ENCODE peak calls at places on chromosomes 6 and 20, in ten cellular contexts. One of them, this sample, is unnamed.

GRCh38 chr6:6007311-6008113 is 787 bp upstream of the NRN1 start:
- DNase-seq in fibroblast of mammary gland: peak
- DNase-seq in ovary: no peak
- DNase-seq in epithelial cell of esophagus: no peak
- DNase-seq in aorta: no peak
- DNase-seq in hepatocyte: no peak
- DNase-seq in bronchial epithelial cell: no peak
- DNase-seq in psoas muscle: no peak
- DNase-seq in fibroblast of lung: no peak
- DNase-seq in epithelial cell of proximal tubule: no peak
- DNase-seq in this sample: no peak

GRCh38 chr6:36963451-36964290 is 9.1 kb downstream of the PI16 start:
- DNase-seq in fibroblast of mammary gland: no peak
- DNase-seq in ovary: no peak
- DNase-seq in epithelial cell of esophagus: peak
- DNase-seq in aorta: no peak
- DNase-seq in hepatocyte: no peak
- DNase-seq in bronchial epithelial cell: peak
- DNase-seq in psoas muscle: no peak
- DNase-seq in fibroblast of lung: no peak
- DNase-seq in epithelial cell of proximal tubule: no peak
- DNase-seq in this sample: no peak

GRCh38 chr6:36701401-36701991 is 3.9 kb downstream of the RAB44 start:
- DNase-seq in fibroblast of mammary gland: no peak
- DNase-seq in ovary: no peak
- DNase-seq in epithelial cell of esophagus: peak
- DNase-seq in aorta: no peak
- DNase-seq in hepatocyte: no peak
- DNase-seq in bronchial epithelial cell: peak
- DNase-seq in psoas muscle: no peak
- DNase-seq in fibroblast of lung: no peak
- DNase-seq in epithelial cell of proximal tubule: no peak
- DNase-seq in this sample: no peak

GRCh38 chr6:54754406-54754805 is 92.2 kb upstream of the FAM83B start:
- DNase-seq in fibroblast of mammary gland: no peak
- DNase-seq in ovary: no peak
- DNase-seq in epithelial cell of esophagus: no peak
- DNase-seq in aorta: no peak
- DNase-seq in hepatocyte: no peak
- DNase-seq in bronchial epithelial cell: no peak
- DNase-seq in psoas muscle: no peak
- DNase-seq in fibroblast of lung: no peak
- DNase-seq in epithelial cell of proximal tubule: no peak
- DNase-seq in this sample: no peak

GRCh38 chr6:124714728-124715127 is 247.5 kb upstream of the RNF217 start:
- DNase-seq in fibroblast of mammary gland: no peak
- DNase-seq in ovary: no peak
- DNase-seq in epithelial cell of esophagus: no peak
- DNase-seq in aorta: no peak
- DNase-seq in hepatocyte: no peak
- DNase-seq in bronchial epithelial cell: no peak
- DNase-seq in psoas muscle: no peak
- DNase-seq in fibroblast of lung: no peak
- DNase-seq in epithelial cell of proximal tubule: no peak
- DNase-seq in this sample: no peak

GRCh38 chr6:70172252-70172651 is 130.6 kb downstream of the COL9A1 start:
- DNase-seq in fibroblast of mammary gland: no peak
- DNase-seq in ovary: no peak
- DNase-seq in epithelial cell of esophagus: no peak
- DNase-seq in aorta: no peak
- DNase-seq in hepatocyte: no peak
- DNase-seq in bronchial epithelial cell: no peak
- DNase-seq in psoas muscle: no peak
- DNase-seq in fibroblast of lung: no peak
- DNase-seq in epithelial cell of proximal tubule: no peak
- DNase-seq in this sample: no peak

GRCh38 chr20:46154796-46155195 is 36.7 kb downstream of the CD40 start:
- DNase-seq in fibroblast of mammary gland: no peak
- DNase-seq in ovary: no peak
- DNase-seq in epithelial cell of esophagus: no peak
- DNase-seq in aorta: no peak
- DNase-seq in hepatocyte: no peak
- DNase-seq in bronchial epithelial cell: no peak
- DNase-seq in psoas muscle: no peak
- DNase-seq in fibroblast of lung: no peak
- DNase-seq in epithelial cell of proximal tubule: no peak
- DNase-seq in this sample: no peak

GRCh38 chr20:52312131-52312729 is 120.7 kb upstream of the ZFP64 start:
- DNase-seq in fibroblast of mammary gland: peak
- DNase-seq in ovary: peak
- DNase-seq in epithelial cell of esophagus: peak
- DNase-seq in aorta: no peak
- DNase-seq in hepatocyte: peak
- DNase-seq in bronchial epithelial cell: peak
- DNase-seq in psoas muscle: no peak
- DNase-seq in fibroblast of lung: peak
- DNase-seq in epithelial cell of proximal tubule: peak
- DNase-seq in this sample: peak

GRCh38 chr6:5425267-5425666 is 164.0 kb downstream of the FARS2 start:
- DNase-seq in fibroblast of mammary gland: no peak
- DNase-seq in ovary: no peak
- DNase-seq in epithelial cell of esophagus: no peak
- DNase-seq in aorta: no peak
- DNase-seq in hepatocyte: no peak
- DNase-seq in bronchial epithelial cell: no peak
- DNase-seq in psoas muscle: no peak
- DNase-seq in fibroblast of lung: peak
- DNase-seq in epithelial cell of proximal tubule: no peak
- DNase-seq in this sample: no peak

GRCh38 chr6:159996626-159997497 is 28.0 kb downstream of the IGF2R start:
- DNase-seq in fibroblast of mammary gland: no peak
- DNase-seq in ovary: no peak
- DNase-seq in epithelial cell of esophagus: no peak
- DNase-seq in aorta: no peak
- DNase-seq in hepatocyte: no peak
- DNase-seq in bronchial epithelial cell: no peak
- DNase-seq in psoas muscle: no peak
- DNase-seq in fibroblast of lung: no peak
- DNase-seq in epithelial cell of proximal tubule: no peak
- DNase-seq in this sample: no peak

GRCh38 chr20:48787861-48788375 is 39.9 kb downstream of the PREX1 start:
- DNase-seq in fibroblast of mammary gland: peak
- DNase-seq in ovary: no peak
- DNase-seq in epithelial cell of esophagus: peak
- DNase-seq in aorta: no peak
- DNase-seq in hepatocyte: no peak
- DNase-seq in bronchial epithelial cell: peak
- DNase-seq in psoas muscle: no peak
- DNase-seq in fibroblast of lung: peak
- DNase-seq in epithelial cell of proximal tubule: no peak
- DNase-seq in this sample: peak
- H3K4me3 ChIP-seq in fibroblast of mammary gland: no peak
- H3K4me3 ChIP-seq in ovary: no peak
- H3K4me3 ChIP-seq in epithelial cell of esophagus: no peak
- H3K4me3 ChIP-seq in aorta: no peak
- H3K4me3 ChIP-seq in hepatocyte: no peak
- H3K4me3 ChIP-seq in bronchial epithelial cell: no peak
- H3K4me3 ChIP-seq in psoas muscle: no peak
- H3K4me3 ChIP-seq in fibroblast of lung: no peak
- H3K4me3 ChIP-seq in epithelial cell of proximal tubule: no peak
- H3K4me3 ChIP-seq in this sample: no peak

DNA sequence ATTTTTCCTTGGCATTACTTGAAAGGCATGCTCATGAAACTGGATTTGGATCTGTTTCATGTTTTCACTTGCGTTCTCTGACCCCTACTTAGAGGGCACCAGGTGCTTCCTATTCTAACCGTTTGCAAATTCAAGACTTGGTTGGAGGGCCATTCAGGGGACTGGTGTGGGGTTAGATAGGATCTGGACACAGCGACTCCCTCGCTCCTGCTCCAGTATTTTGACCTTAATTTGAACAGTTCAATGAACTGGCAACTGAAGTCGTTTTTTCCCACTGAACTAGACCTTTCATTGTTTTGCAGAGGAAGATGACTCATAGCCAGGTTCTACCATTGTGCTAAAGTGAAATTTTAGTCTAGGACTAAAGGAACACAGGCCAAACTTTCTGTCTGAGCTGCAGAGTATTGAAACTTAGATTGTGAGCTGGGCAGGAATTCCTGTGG is 64.6 kb downstream of the UTRN start:
- DNase-seq in fibroblast of mammary gland: peak
- DNase-seq in ovary: no peak
- DNase-seq in epithelial cell of esophagus: peak
- DNase-seq in aorta: no peak
- DNase-seq in hepatocyte: no peak
- DNase-seq in bronchial epithelial cell: peak
- DNase-seq in psoas muscle: no peak
- DNase-seq in fibroblast of lung: peak
- DNase-seq in epithelial cell of proximal tubule: peak
- DNase-seq in this sample: peak
- H3K4me3 ChIP-seq in fibroblast of mammary gland: no peak
- H3K4me3 ChIP-seq in ovary: no peak
- H3K4me3 ChIP-seq in epithelial cell of esophagus: no peak
- H3K4me3 ChIP-seq in aorta: no peak
- H3K4me3 ChIP-seq in hepatocyte: no peak
- H3K4me3 ChIP-seq in bronchial epithelial cell: no peak
- H3K4me3 ChIP-seq in psoas muscle: no peak
- H3K4me3 ChIP-seq in fibroblast of lung: no peak
- H3K4me3 ChIP-seq in epithelial cell of proximal tubule: no peak
- H3K4me3 ChIP-seq in this sample: no peak

DNA sequence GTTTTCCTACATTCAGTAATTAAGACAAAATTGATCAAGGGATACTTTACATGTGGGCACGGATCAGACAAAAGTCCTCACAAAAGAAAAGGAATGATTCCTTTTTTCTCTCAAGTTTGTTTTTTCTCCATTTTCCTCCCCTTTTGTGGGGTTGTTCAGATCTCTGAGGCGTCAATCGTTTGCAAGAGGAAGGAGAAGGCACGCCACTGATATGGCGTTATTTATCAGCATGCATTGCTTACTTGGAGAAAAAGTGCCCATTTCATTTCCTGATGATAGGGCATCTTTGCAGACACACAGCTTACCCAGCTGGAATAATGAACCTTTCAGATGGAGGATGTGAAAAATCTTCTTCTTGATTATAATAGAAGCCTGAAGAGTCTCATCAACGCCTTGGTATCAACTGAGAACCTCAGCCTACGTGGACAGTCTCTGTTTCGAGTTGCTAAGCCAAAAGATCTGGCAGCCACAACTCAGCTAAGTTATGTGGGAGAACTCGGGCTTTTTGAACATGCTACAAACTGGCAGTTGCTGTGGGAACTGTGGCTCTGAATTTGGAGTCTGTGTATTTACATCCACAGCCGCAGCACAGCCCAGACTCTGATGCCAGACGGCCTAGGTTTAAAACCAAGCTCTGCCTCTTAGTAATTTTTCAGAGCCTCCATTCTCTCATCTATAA is 36.0 kb downstream of the RIPOR2 start:
- DNase-seq in fibroblast of mammary gland: no peak
- DNase-seq in ovary: no peak
- DNase-seq in epithelial cell of esophagus: no peak
- DNase-seq in aorta: no peak
- DNase-seq in hepatocyte: no peak
- DNase-seq in bronchial epithelial cell: no peak
- DNase-seq in psoas muscle: no peak
- DNase-seq in fibroblast of lung: no peak
- DNase-seq in epithelial cell of proximal tubule: no peak
- DNase-seq in this sample: no peak
- H3K4me3 ChIP-seq in fibroblast of mammary gland: no peak
- H3K4me3 ChIP-seq in ovary: no peak
- H3K4me3 ChIP-seq in epithelial cell of esophagus: no peak
- H3K4me3 ChIP-seq in aorta: no peak
- H3K4me3 ChIP-seq in hepatocyte: no peak
- H3K4me3 ChIP-seq in bronchial epithelial cell: no peak
- H3K4me3 ChIP-seq in psoas muscle: no peak
- H3K4me3 ChIP-seq in fibroblast of lung: no peak
- H3K4me3 ChIP-seq in epithelial cell of proximal tubule: no peak
- H3K4me3 ChIP-seq in this sample: no peak

DNA sequence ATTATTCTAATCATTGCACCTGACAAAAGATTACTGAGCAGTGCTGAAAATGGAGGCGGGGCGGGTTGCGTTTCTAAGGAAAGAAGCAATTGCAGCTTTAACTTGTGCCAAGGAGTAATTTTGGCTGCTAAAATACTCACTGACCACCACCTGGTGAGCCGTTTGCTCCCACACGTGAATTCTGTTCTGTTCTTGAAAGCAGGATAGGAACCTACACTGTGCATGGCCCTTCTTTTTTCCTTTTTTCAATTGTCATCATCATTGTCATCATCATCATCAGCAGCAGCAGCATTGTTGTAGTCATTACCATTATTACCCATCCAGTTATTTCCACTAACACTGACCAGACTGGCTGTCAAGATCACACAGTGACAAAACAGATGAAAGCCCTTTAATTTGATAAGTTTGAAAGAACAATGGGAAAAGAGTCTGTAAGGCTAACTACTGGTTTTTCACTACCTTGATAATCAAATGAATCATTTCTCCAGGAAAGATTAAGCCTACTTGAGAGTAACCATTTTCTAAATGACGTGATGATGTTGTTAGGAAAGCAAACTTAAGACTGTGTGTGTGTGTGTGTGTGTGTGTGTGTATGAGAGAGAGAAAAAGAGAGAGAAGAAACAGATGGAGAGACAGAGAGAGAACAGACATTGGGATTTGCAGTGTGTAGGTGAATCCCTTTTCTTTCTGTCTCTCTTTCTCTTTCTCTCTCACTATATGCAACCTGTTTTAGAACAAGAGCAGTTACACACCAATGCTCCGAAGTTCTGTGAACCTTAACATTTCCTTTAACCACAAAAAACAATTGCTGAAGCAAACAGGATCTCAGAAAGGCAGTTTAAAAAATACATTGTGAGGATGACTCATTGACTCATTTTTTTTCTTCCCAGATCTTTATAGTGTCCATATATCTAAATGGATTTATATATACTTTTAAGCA is 3.7 kb downstream of the RIPOR2 start:
- DNase-seq in fibroblast of mammary gland: peak
- DNase-seq in ovary: no peak
- DNase-seq in epithelial cell of esophagus: peak
- DNase-seq in aorta: no peak
- DNase-seq in hepatocyte: no peak
- DNase-seq in bronchial epithelial cell: peak
- DNase-seq in psoas muscle: no peak
- DNase-seq in fibroblast of lung: peak
- DNase-seq in epithelial cell of proximal tubule: peak
- DNase-seq in this sample: peak
- H3K4me3 ChIP-seq in fibroblast of mammary gland: no peak
- H3K4me3 ChIP-seq in ovary: no peak
- H3K4me3 ChIP-seq in epithelial cell of esophagus: no peak
- H3K4me3 ChIP-seq in aorta: no peak
- H3K4me3 ChIP-seq in hepatocyte: no peak
- H3K4me3 ChIP-seq in bronchial epithelial cell: no peak
- H3K4me3 ChIP-seq in psoas muscle: no peak
- H3K4me3 ChIP-seq in fibroblast of lung: no peak
- H3K4me3 ChIP-seq in epithelial cell of proximal tubule: peak
- H3K4me3 ChIP-seq in this sample: no peak

GRCh38 chr6:163406320-163406719 is 8.2 kb upstream of the QKI start:
- DNase-seq in fibroblast of mammary gland: no peak
- DNase-seq in ovary: no peak
- DNase-seq in epithelial cell of esophagus: no peak
- DNase-seq in aorta: no peak
- DNase-seq in hepatocyte: no peak
- DNase-seq in bronchial epithelial cell: no peak
- DNase-seq in psoas muscle: no peak
- DNase-seq in fibroblast of lung: no peak
- DNase-seq in epithelial cell of proximal tubule: no peak
- DNase-seq in this sample: no peak
- H3K4me3 ChIP-seq in fibroblast of mammary gland: no peak
- H3K4me3 ChIP-seq in ovary: peak
- H3K4me3 ChIP-seq in epithelial cell of esophagus: no peak
- H3K4me3 ChIP-seq in aorta: no peak
- H3K4me3 ChIP-seq in hepatocyte: no peak
- H3K4me3 ChIP-seq in bronchial epithelial cell: peak
- H3K4me3 ChIP-seq in psoas muscle: peak
- H3K4me3 ChIP-seq in fibroblast of lung: peak
- H3K4me3 ChIP-seq in epithelial cell of proximal tubule: peak
- H3K4me3 ChIP-seq in this sample: no peak

This sample was measured in kidney epithelial cell.